ENCODE peak calls at places on chromosomes 2 and 18, in ten cellular contexts. N, V, X, C, L, F, S, Z, B and K are unnamed samples.

GRCh38 chr18:9766076-9766481 is 58.0 kb downstream of the RAB31 start:
- DNase-seq in Z (no peak), N (no peak), B (no peak), L (no peak), S (no peak), V (no peak), C (no peak), F (no peak), X (no peak), K (no peak)

GRCh38 chr2:85272357-85272756 is 55.4 kb downstream of the TGOLN2 start:
- DNase-seq in N (no peak), Z (no peak), C (no peak), F (no peak), X (no peak), V (no peak), L (no peak), S (no peak), B (no peak), K (no peak)

GRCh38 chr2:8006626-8007025 is 675.2 kb upstream of the ID2 start:
- DNase-seq in S (no peak), B (no peak), V (no peak), C (no peak), L (no peak), N (no peak), X (no peak), Z (no peak), F (no peak), K (no peak)

GRCh38 chr2:40127890-40128548 is 323.9 kb downstream of the SLC8A1 start:
- DNase-seq in N (peak), F (no peak), Z (no peak), C (no peak), L (no peak), X (no peak), B (no peak), S (no peak), V (no peak), K (no peak)

GRCh38 chr18:62522178-62522509 is 681 bp upstream of the ZCCHC2 start:
- DNase-seq in C (no peak), V (peak), Z (peak), X (no peak), N (no peak), B (no peak), S (no peak), L (no peak), F (no peak), K (no peak)

GRCh38 chr2:58671675-58672074 is 430.6 kb upstream of the FANCL start:
- DNase-seq in B (no peak), F (no peak), V (no peak), Z (no peak), S (no peak), L (no peak), X (no peak), N (no peak), C (no peak), K (no peak)

GRCh38 chr2:143015681-143016080 is 113.5 kb upstream of the ARHGAP15 start:
- DNase-seq in L (no peak), S (no peak), N (no peak), V (no peak), X (no peak), Z (no peak), C (no peak), F (no peak), B (no peak), K (no peak)

GRCh38 chr2:98324181-98324580 is 22.1 kb upstream of the CNGA3 start:
- DNase-seq in N (no peak), Z (peak), L (no peak), V (no peak), S (no peak), B (no peak), X (no peak), F (no peak), C (no peak), K (no peak)

GRCh38 chr2:190533175-190533967 is 1.2 kb downstream of the NEMP2 start:
- DNase-seq in C (no peak), L (no peak), Z (peak), X (no peak), V (no peak), F (no peak), N (no peak), B (no peak), S (no peak), K (no peak)

GRCh38 chr2:29920130-29920577 is 1.2 kb downstream of the ALK start:
- DNase-seq in X (peak), N (no peak), Z (peak), L (no peak), C (peak), F (no peak), V (no peak), B (no peak), S (peak), K (peak)

GRCh38 chr2:149023091-149023490 is 15.4 kb upstream of the LYPD6B start:
- DNase-seq in N (no peak), Z (no peak), X (no peak), C (no peak), F (no peak), B (no peak), L (no peak), V (no peak), S (no peak), K (no peak)

GRCh38 chr18:41099451-41099850 is 855.6 kb upstream of the PIK3C3 start:
- DNase-seq in C (no peak), X (no peak), N (no peak), F (no peak), V (no peak), L (no peak), B (no peak), S (no peak), Z (no peak), K (no peak)

GRCh38 chr2:228556707-228557106 is 375.2 kb upstream of the SPHKAP start:
- DNase-seq in N (peak), S (no peak), V (no peak), X (no peak), F (no peak), C (no peak), Z (peak), L (no peak), B (no peak), K (peak)